ENCODE peak calls at places on chromosomes 13 and 19, in seven cellular contexts. B is H1, N is GM12878, S is SK-N-SH, Z is HCT116, W is K562, K is HepG2. A is an unnamed sample.

GRCh38 chr13:73261739-73262216 is 203.0 kb downstream of the KLF5 start:
- DNase-seq in B (no peak), W (no peak), K (no peak), S (no peak), Z (no peak), N (no peak), A (no peak)

GRCh38 chr19:45172173-45172572 is 5.9 kb downstream of the TRAPPC6A start:
- DNase-seq in S (no peak), N (no peak), W (no peak), B (no peak), Z (no peak), K (no peak), A (no peak)

GRCh38 chr19:51461723-51462161 is 3.5 kb upstream of the SIGLEC8 start:
- DNase-seq in K (no peak), B (no peak), W (no peak), N (no peak), S (no peak), Z (no peak), A (no peak)

GRCh38 chr19:7833225-7834156 is 3.5 kb downstream of the EVI5L start:
- DNase-seq in S (no peak), Z (peak), K (peak), W (peak), B (no peak), N (no peak), A (no peak)

GRCh38 chr13:32265726-32266125 is 49.4 kb downstream of the ZAR1L start:
- DNase-seq in W (no peak), Z (no peak), N (no peak), S (no peak), B (no peak), K (peak), A (no peak)

GRCh38 chr13:28531195-28531955 is 36.4 kb upstream of the FLT1 start:
- DNase-seq in S (peak), B (peak), Z (no peak), W (no peak), K (no peak), N (no peak), A (peak)

GRCh38 chr13:75440100-75440499 is 41.9 kb downstream of the TBC1D4 start:
- DNase-seq in W (no peak), K (peak), B (no peak), N (no peak), Z (no peak), S (no peak), A (no peak)

GRCh38 chr13:40598599-40598998 is 67.8 kb downstream of the FOXO1 start:
- DNase-seq in Z (no peak), B (no peak), N (no peak), W (no peak), K (no peak), S (no peak), A (peak)

GRCh38 chr19:11269408-11269807 is 7.1 kb upstream of the DOCK6 start:
- DNase-seq in Z (no peak), K (no peak), S (no peak), W (no peak), B (no peak), N (no peak), A (no peak)

GRCh38 chr13:109465151-109465550 is 321.2 kb downstream of the IRS2 start:
- DNase-seq in B (no peak), K (no peak), N (no peak), S (no peak), W (no peak), Z (no peak), A (no peak)

GRCh38 chr13:94825507-94825906 is 113.2 kb upstream of the SOX21 start:
- DNase-seq in K (no peak), Z (no peak), B (peak), S (peak), N (no peak), W (no peak), A (no peak)

GRCh38 chr19:57363734-57364181 is 407 bp downstream of the TRAPPC2B start:
- DNase-seq in Z (no peak), S (no peak), K (peak), B (no peak), W (no peak), N (no peak), A (no peak)

GRCh38 chr13:27313742-27314141 is 43.1 kb downstream of the RASL11A start:
- DNase-seq in Z (no peak), N (no peak), K (no peak), W (no peak), B (no peak), S (no peak), A (no peak)

GRCh38 chr13:38872693-38873092 is 117.9 kb downstream of the STOML3 start:
- DNase-seq in S (peak), Z (peak), B (peak), W (peak), K (peak), N (no peak), A (peak)

GRCh38 chr13:57824121-57824520 is 192.6 kb downstream of the PCDH17 start:
- DNase-seq in S (no peak), K (no peak), Z (no peak), B (no peak), W (no peak), N (no peak), A (no peak)

GRCh38 chr19:30584121-30584520 is 211.9 kb downstream of the ZNF536 start:
- DNase-seq in Z (no peak), W (no peak), S (no peak), N (no peak), B (no peak), K (no peak), A (no peak)

GRCh38 chr19:55452381-55453325 is 8.8 kb downstream of the ISOC2 start:
- DNase-seq in N (no peak), K (peak), S (peak), Z (no peak), B (peak), W (peak), A (peak)

DNA sequence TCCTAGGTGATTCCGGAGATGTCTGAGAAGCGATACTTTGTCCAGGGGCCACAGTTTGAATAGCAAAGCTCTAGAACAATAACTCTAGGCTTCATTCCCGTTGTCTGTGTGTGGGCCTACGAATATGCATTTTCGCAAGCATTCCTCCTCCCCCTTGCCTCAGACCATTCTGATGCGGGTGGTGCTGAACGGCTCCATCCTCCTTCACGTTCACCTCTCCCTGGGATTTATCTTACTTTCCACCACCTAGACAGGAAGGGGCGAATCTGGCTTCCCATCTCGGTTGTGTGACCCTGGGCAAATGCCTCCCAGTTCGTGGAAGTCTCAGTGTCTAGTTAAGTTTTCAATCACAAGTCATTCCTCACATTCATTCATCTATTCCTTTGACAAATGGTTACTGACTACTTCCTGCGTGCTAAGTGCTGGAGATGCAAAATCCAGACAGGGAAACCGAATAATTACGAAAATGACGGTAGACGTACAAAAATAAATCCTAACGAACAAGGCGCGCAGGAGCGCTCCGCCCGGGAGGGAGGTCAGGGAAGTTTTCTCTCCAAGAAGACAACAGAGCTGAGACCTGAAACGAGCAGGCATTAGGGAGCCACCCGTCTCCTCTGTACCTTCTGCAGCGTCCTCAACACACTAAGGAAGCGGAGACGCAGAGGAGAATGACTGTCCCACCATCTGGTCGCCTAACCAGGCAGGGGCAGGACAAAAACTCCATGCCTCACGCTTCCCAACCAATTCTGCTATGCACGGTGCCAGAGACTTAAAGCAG is 1.3 kb upstream of the CNOT3 start:
- DNase-seq in N (no peak), S (peak), K (no peak), B (no peak), Z (no peak), W (no peak), A (no peak)
- TF ChIP-seq JUND in N (no peak), S (no peak), K (no peak), B (no peak), Z (no peak), W (no peak), A (no peak)

GRCh38 chr19:18776736-18777135 is 14.4 kb downstream of the COMP start:
- DNase-seq in S (no peak), N (no peak), W (no peak), K (no peak), B (no peak), Z (no peak), A (no peak)
- TF ChIP-seq JUND in S (no peak), N (no peak), W (no peak), K (no peak), B (no peak), Z (no peak), A (no peak)

GRCh38 chr13:93244141-93244917 is 17.7 kb downstream of the GPC6 start:
- DNase-seq in Z (no peak), N (no peak), K (no peak), S (no peak), B (no peak), W (no peak), A (no peak)
- TF ChIP-seq JUND in Z (no peak), N (no peak), K (no peak), S (no peak), B (no peak), W (no peak), A (no peak)

DNA sequence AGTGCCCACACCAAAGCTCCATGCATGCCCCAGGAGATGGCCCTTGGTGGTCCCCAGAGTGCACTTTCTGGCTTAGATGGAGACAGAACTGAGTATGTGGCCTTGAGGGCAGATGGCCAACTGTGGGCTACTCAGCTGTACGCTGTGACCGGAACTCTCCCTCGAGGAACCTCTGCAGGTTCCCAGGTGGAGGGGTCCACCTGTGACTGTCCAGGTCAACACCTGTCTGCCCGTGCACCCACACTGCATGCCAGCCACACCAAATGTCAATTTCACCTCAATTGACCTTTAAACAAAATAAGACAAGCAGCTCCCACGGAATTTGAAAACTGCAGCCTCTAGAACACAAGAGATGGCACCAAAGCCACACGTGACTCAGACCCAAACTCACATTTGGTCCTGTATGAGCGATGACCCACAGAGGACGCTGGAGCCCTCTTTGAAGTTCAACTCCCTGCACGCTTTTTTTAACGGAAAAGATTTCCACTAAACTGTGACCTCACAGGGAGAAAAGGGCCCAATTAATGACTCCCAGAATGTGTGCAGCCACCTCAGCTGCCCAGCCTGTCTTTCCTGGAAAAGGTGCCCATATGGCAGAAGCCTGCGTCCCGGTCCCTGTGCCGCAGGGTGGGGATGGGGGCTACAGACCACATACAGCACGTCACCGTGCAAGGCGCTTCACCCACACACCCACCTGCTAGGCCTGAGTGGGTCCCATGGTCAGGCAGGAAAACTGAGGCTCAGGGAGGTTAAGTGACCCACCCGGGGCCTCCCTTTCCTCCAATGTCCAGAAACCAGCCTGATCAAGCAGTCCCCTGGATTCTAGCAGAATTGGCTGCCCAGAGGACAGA is 47.7 kb downstream of the KLF2 start:
- DNase-seq in S (no peak), W (no peak), N (no peak), B (no peak), K (no peak), Z (no peak), A (no peak)
- TF ChIP-seq JUND in S (no peak), W (no peak), N (no peak), B (no peak), K (no peak), Z (no peak), A (no peak)